ENCODE peak calls at places on chromosomes 2 and 18, in nine cellular contexts. W is neural crest cell; K is GM23248; I is HFF-Myc; V is iris pigment epithelial cell; J is PC-9; D is right atrium auricular region; B is NCI-H345; H is activated CD4-positive, alpha-beta T cell treated with anti-CD3 and anti-CD28 coated beads for 24 hours. F is an unnamed sample.

GRCh38 chr2:25279091-25279651 is 62.6 kb downstream of the DNMT3A start:
- DNase-seq in W (no peak), K (peak), I (no peak), V (no peak), J (no peak), D (peak), B (no peak), H (no peak), F (peak)

GRCh38 chr2:233307565-233307964 is at the start of gene SAG:
- DNase-seq in W (no peak), K (no peak), I (no peak), V (no peak), J (no peak), D (no peak), B (no peak), H (no peak), F (no peak)

GRCh38 chr2:207258191-207258991 is 92.6 kb upstream of the KLF7 start:
- DNase-seq in W (no peak), K (peak), I (peak), V (peak), J (peak), D (peak), B (peak), H (no peak), F (peak)

GRCh38 chr2:38274286-38275276 is 102.5 kb downstream of the ATL2 start:
- DNase-seq in W (peak), K (peak), I (peak), V (peak), J (peak), D (no peak), B (peak), H (peak), F (peak)

GRCh38 chr18:13726972-13727331 is 479 bp downstream of the RNMT start:
- DNase-seq in W (peak), K (peak), I (no peak), V (peak), J (peak), D (peak), B (peak), H (no peak), F (no peak)

GRCh38 chr2:181673178-181673577 is 7.1 kb downstream of the NEUROD1 start:
- DNase-seq in W (no peak), K (no peak), I (no peak), V (no peak), J (no peak), D (no peak), B (peak), H (no peak), F (no peak)

GRCh38 chr2:170524828-170525565 is 190.1 kb upstream of the SP5 start:
- DNase-seq in W (no peak), K (no peak), I (no peak), V (peak), J (peak), D (no peak), B (no peak), H (no peak), F (no peak)

GRCh38 chr2:134842930-134843490 is 4.6 kb downstream of the ACMSD start:
- DNase-seq in W (no peak), K (no peak), I (no peak), V (no peak), J (peak), D (no peak), B (peak), H (no peak), F (no peak)

GRCh38 chr2:114049280-114049679 is 159.4 kb downstream of the ACTR3 start:
- DNase-seq in W (no peak), K (no peak), I (no peak), V (no peak), J (no peak), D (no peak), B (no peak), H (no peak), F (no peak)

GRCh38 chr2:54524236-54524991 is 68.3 kb downstream of the SPTBN1 start:
- DNase-seq in W (no peak), K (peak), I (no peak), V (peak), J (peak), D (no peak), B (no peak), H (peak), F (peak)

GRCh38 chr18:34661464-34662087 is 48.5 kb upstream of the DTNA start:
- DNase-seq in W (no peak), K (peak), I (peak), V (peak), J (no peak), D (no peak), B (peak), H (no peak), F (no peak)

GRCh38 chr2:216546231-216546630 is 47.6 kb downstream of the RPL37A start:
- DNase-seq in W (no peak), K (peak), I (no peak), V (no peak), J (no peak), D (no peak), B (no peak), H (no peak), F (no peak)

GRCh38 chr18:55997156-55997561 is 409.2 kb upstream of the TCF4 start:
- DNase-seq in W (no peak), K (peak), I (no peak), V (peak), J (no peak), D (no peak), B (no peak), H (no peak), F (no peak)

GRCh38 chr2:100703213-100703612 is 116.7 kb upstream of the NPAS2 start:
- DNase-seq in W (no peak), K (peak), I (no peak), V (no peak), J (no peak), D (peak), B (no peak), H (no peak), F (no peak)

GRCh38 chr18:22800551-22800951 is 132.6 kb upstream of the RBBP8 start:
- DNase-seq in W (no peak), K (peak), I (no peak), V (peak), J (no peak), D (no peak), B (no peak), H (no peak), F (no peak)

GRCh38 chr18:24504401-24504800 is 44.0 kb downstream of the HRH4 start:
- DNase-seq in W (no peak), K (no peak), I (no peak), V (no peak), J (no peak), D (no peak), B (no peak), H (no peak), F (no peak)

GRCh38 chr2:140586379-140586778 is 1544.4 kb downstream of the LRP1B start:
- DNase-seq in W (peak), K (peak), I (no peak), V (peak), J (no peak), D (no peak), B (no peak), H (no peak), F (peak)

GRCh38 chr18:9475643-9476580 is 599 bp downstream of the RALBP1 start:
- DNase-seq in W (no peak), K (peak), I (no peak), V (peak), J (peak), D (no peak), B (no peak), H (peak), F (peak)

GRCh38 chr2:39990335-39990734 is 211.3 kb upstream of the THUMPD2 start:
- DNase-seq in W (no peak), K (peak), I (no peak), V (no peak), J (no peak), D (no peak), B (no peak), H (no peak), F (no peak)

GRCh38 chr18:72444756-72445155 is 99.4 kb downstream of the CBLN2 start:
- DNase-seq in W (no peak), K (no peak), I (no peak), V (no peak), J (no peak), D (no peak), B (no peak), H (no peak), F (no peak)

GRCh38 chr18:27109403-27109802 is 75.7 kb downstream of the CHST9 start:
- DNase-seq in W (no peak), K (no peak), I (no peak), V (no peak), J (no peak), D (no peak), B (no peak), H (no peak), F (no peak)